ENCODE peak calls at places on chromosome 4, in seven cellular contexts. W is glomerular endothelial cell, Z is psoas muscle, S is EH, P is right atrium auricular region, D is mucosa of gallbladder, C is T-cell. R is an unnamed sample.
A peak's percentile ranks its signal among the peaks of the same experiment; 100 is the strongest.

GRCh38 chr4:20248155-20248558 is 3.5 kb upstream of the SLIT2 start:
- DNase-seq in W (no peak), Z (no peak), S (peak; percentile 82), P (no peak), D (peak; percentile 11), C (no peak), R (peak; percentile 40)

GRCh38 chr4:146513548-146513947 is 8.2 kb downstream of the SLC10A7 start:
- DNase-seq in W (no peak), Z (no peak), S (no peak), P (no peak), D (no peak), C (no peak), R (no peak)

GRCh38 chr4:5701971-5702370 is 6.4 kb downstream of the EVC2 start:
- DNase-seq in W (no peak), Z (no peak), S (no peak), P (no peak), D (no peak), C (no peak), R (no peak)

GRCh38 chr4:140158234-140159030 is 4.4 kb upstream of the MAML3 start:
- DNase-seq in W (no peak), Z (no peak), S (peak; percentile 30), P (no peak), D (no peak), C (no peak), R (no peak)

GRCh38 chr4:182017038-182017437 is 226.2 kb upstream of the TENM3 start:
- DNase-seq in W (no peak), Z (no peak), S (no peak), P (no peak), D (no peak), C (no peak), R (no peak)

GRCh38 chr4:74330295-74330750 is 22.1 kb downstream of the EPGN start:
- DNase-seq in W (no peak), Z (no peak), S (peak; percentile 25), P (no peak), D (no peak), C (no peak), R (no peak)

GRCh38 chr4:89204624-89205023 is 93.3 kb downstream of the TIGD2 start:
- DNase-seq in W (no peak), Z (no peak), S (no peak), P (no peak), D (no peak), C (no peak), R (no peak)

GRCh38 chr4:123986268-123986798 is 589.7 kb downstream of the SPRY1 start:
- DNase-seq in W (peak; percentile 92), Z (peak; percentile 38), S (peak; percentile 96), P (peak; percentile 82), D (peak; percentile 33), C (no peak), R (peak; percentile 47)

GRCh38 chr4:77044458-77045124 is 31.2 kb downstream of the CCNI start:
- DNase-seq in W (peak; percentile 33), Z (no peak), S (peak; percentile 61), P (no peak), D (no peak), C (no peak), R (no peak)

GRCh38 chr4:16206848-16207247 is 19.4 kb downstream of the TAPT1 start:
- DNase-seq in W (no peak), Z (no peak), S (no peak), P (no peak), D (no peak), C (no peak), R (no peak)

GRCh38 chr4:149031399-149031798 is 589.2 kb upstream of the NR3C2 start:
- DNase-seq in W (peak; percentile 16), Z (no peak), S (peak; percentile 9), P (no peak), D (no peak), C (no peak), R (peak; percentile 1)

GRCh38 chr4:1104647-1105046 is 8.7 kb downstream of the RNF212 start:
- DNase-seq in W (no peak), Z (no peak), S (no peak), P (no peak), D (no peak), C (no peak), R (no peak)

GRCh38 chr4:635851-636627 is 10.7 kb downstream of the PDE6B start:
- DNase-seq in W (no peak), Z (no peak), S (no peak), P (no peak), D (no peak), C (no peak), R (no peak)

GRCh38 chr4:141885112-141885511 is 248.7 kb downstream of the IL15 start:
- DNase-seq in W (no peak), Z (no peak), S (no peak), P (no peak), D (no peak), C (no peak), R (no peak)

GRCh38 chr4:39668835-39669234 is 29.1 kb upstream of the UBE2K start:
- DNase-seq in W (no peak), Z (no peak), S (no peak), P (no peak), D (no peak), C (no peak), R (no peak)

GRCh38 chr4:42612898-42613297 is 44.0 kb downstream of the ATP8A1 start:
- DNase-seq in W (no peak), Z (no peak), S (no peak), P (no peak), D (no peak), C (no peak), R (no peak)

GRCh38 chr4:21778702-21779101 is 169.9 kb downstream of the KCNIP4 start:
- DNase-seq in W (no peak), Z (no peak), S (no peak), P (no peak), D (no peak), C (no peak), R (no peak)

R was measured in hepatic stellate cell.